ENCODE peak calls at places on chromosomes 6 and 20, in seven cellular contexts. M is cardiac fibroblast, P is fibroblast of mammary gland, R is OCI-LY7, W is lower leg skin, L is mammary epithelial cell, Y is psoas muscle. F is an unnamed sample.

GRCh38 chr6:35973670-35974222 is 50.7 kb downstream of the SLC26A8 start:
- DNase-seq in L (no peak), P (no peak), Y (no peak), M (peak; percentile 5), W (no peak), R (no peak), F (no peak)

GRCh38 chr6:139764498-139764986 is 390.1 kb upstream of the CITED2 start:
- DNase-seq in P (peak; percentile 97), M (peak; percentile 98), W (peak; percentile 33), Y (peak; percentile 54), L (peak; percentile 86), R (no peak), F (peak; percentile 56)

GRCh38 chr20:19660808-19661378 is 97.2 kb upstream of the RIN2 start:
- DNase-seq in P (no peak), W (no peak), R (no peak), L (no peak), Y (no peak), M (no peak), F (no peak)

GRCh38 chr20:60138263-60139127 is 180.3 kb downstream of the CDH26 start:
- DNase-seq in P (no peak), Y (peak; percentile 43), W (no peak), R (peak; percentile 6), L (no peak), M (peak; percentile 53), F (no peak)

GRCh38 chr6:89977808-89978748 is 83.8 kb downstream of the GJA10 start:
- DNase-seq in L (no peak), R (no peak), Y (peak; percentile 17), M (peak; percentile 16), P (peak; percentile 89), W (no peak), F (no peak)

GRCh38 chr6:41228616-41229015 is 467 bp downstream of the TREML4 start:
- DNase-seq in Y (no peak), R (no peak), M (peak; percentile 23), W (no peak), L (peak; percentile 17), P (peak; percentile 4), F (no peak)

GRCh38 chr20:36435799-36436541 is 105.3 kb upstream of the MYL9 start:
- DNase-seq in L (peak; percentile 70), M (peak; percentile 61), W (peak; percentile 67), R (peak; percentile 53), Y (peak; percentile 81), P (peak; percentile 56), F (no peak)

GRCh38 chr20:59785118-59785959 is 148.1 kb downstream of the SYCP2 start:
- DNase-seq in M (no peak), P (no peak), L (no peak), Y (no peak), R (no peak), W (no peak), F (no peak)

GRCh38 chr6:144266091-144266649 is 19.0 kb upstream of the UTRN start:
- DNase-seq in W (peak; percentile 89), R (no peak), L (no peak), P (peak; percentile 96), Y (peak; percentile 75), M (peak; percentile 95), F (peak; percentile 83)

GRCh38 chr6:132298344-132298949 is 102.8 kb downstream of the MOXD1 start:
- DNase-seq in W (peak; percentile 43), M (peak; percentile 72), P (peak; percentile 61), R (peak; percentile 80), Y (no peak), L (peak; percentile 23), F (peak; percentile 21)

GRCh38 chr20:44111712-44112335 is 75.2 kb downstream of the JPH2 start:
- DNase-seq in R (no peak), L (peak; percentile 34), M (peak; percentile 20), Y (no peak), P (peak; percentile 12), W (no peak), F (no peak)

GRCh38 chr20:24993337-24994185 is 1.0 kb upstream of the APMAP start:
- DNase-seq in R (peak; percentile 40), M (peak; percentile 67), Y (no peak), P (peak; percentile 70), W (no peak), L (peak; percentile 52), F (no peak)

GRCh38 chr6:17130786-17131185 is 28.9 kb downstream of the STMND1 start:
- DNase-seq in W (no peak), M (no peak), Y (no peak), L (no peak), P (peak; percentile 19), R (no peak), F (no peak)

GRCh38 chr6:169689247-169689646 is 12.6 kb downstream of the WDR27 start:
- DNase-seq in P (peak; percentile 96), Y (no peak), W (no peak), R (no peak), L (peak; percentile 93), M (peak; percentile 65), F (peak; percentile 40)

GRCh38 chr6:27726620-27727023 is 185.6 kb downstream of the OR2B2 start:
- DNase-seq in P (peak; percentile 41), Y (no peak), L (peak; percentile 67), R (no peak), W (no peak), M (peak; percentile 62), F (no peak)

GRCh38 chr6:42113929-42114636 is 28.3 kb downstream of the C6orf132 start:
- DNase-seq in W (no peak), L (peak; percentile 72), M (no peak), R (no peak), Y (no peak), P (peak; percentile 57), F (no peak)

GRCh38 chr6:37990762-37991525 is 171.4 kb downstream of the ZFAND3 start:
- DNase-seq in R (no peak), W (no peak), P (peak; percentile 87), Y (no peak), L (peak; percentile 31), M (peak; percentile 89), F (peak; percentile 48)

GRCh38 chr20:22582386-22582959 is 1.9 kb downstream of the FOXA2 start:
- DNase-seq in L (no peak), R (no peak), M (no peak), Y (no peak), P (no peak), W (no peak), F (no peak)

GRCh38 chr20:31406115-31406514 is at the start of gene DEFB121:
- DNase-seq in R (no peak), L (no peak), P (no peak), W (no peak), M (no peak), Y (no peak), F (no peak)

GRCh38 chr20:32111763-32112162 is 2.2 kb downstream of the TM9SF4 start:
- DNase-seq in R (no peak), P (no peak), Y (no peak), L (no peak), M (no peak), W (peak; percentile 20), F (no peak)

GRCh38 chr6:24078200-24078599 is 47.8 kb upstream of the NRSN1 start:
- DNase-seq in L (no peak), R (no peak), Y (no peak), P (peak; percentile 79), W (no peak), M (no peak), F (no peak)

GRCh38 chr6:52263709-52264320 is 19.5 kb upstream of the IL17F start:
- DNase-seq in W (peak; percentile 44), P (peak; percentile 72), L (peak; percentile 33), R (peak; percentile 74), M (peak; percentile 72), Y (peak; percentile 39), F (peak; percentile 10)

GRCh38 chr6:41670703-41671360 is 32.6 kb downstream of the MDFI start:
- DNase-seq in W (no peak), M (no peak), L (no peak), R (no peak), P (no peak), Y (no peak), F (no peak)

GRCh38 chr20:25284131-25284601 is 36.3 kb downstream of the PYGB start:
- DNase-seq in L (no peak), Y (no peak), R (no peak), P (no peak), M (no peak), W (no peak), F (no peak)

GRCh38 chr6:80531676-80532619 is 425.5 kb downstream of the BCKDHB start:
- DNase-seq in W (no peak), Y (no peak), P (no peak), M (peak; percentile 19), R (no peak), L (no peak), F (peak; percentile 38)

GRCh38 chr20:62774762-62775161 is 21.5 kb upstream of the MRGBP start:
- DNase-seq in R (no peak), M (no peak), Y (no peak), P (no peak), W (no peak), L (no peak), F (no peak)
- TF ChIP-seq CTCF in R (no peak), M (no peak), Y (no peak), P (no peak), W (no peak), L (no peak), F (no peak)

GRCh38 chr6:26250806-26251075 is 114.3 kb upstream of the BTN3A2 start:
- DNase-seq in P (no peak), R (no peak), M (no peak), Y (no peak), L (no peak), W (no peak), F (no peak)
- H3K4me3 ChIP-seq in P (peak overlapping the region; percentile 45), R (no peak overlapping the region), M (peak overlapping the region; percentile 62), Y (peak overlapping the region; percentile 54), L (peak overlapping the region; percentile 62), W (no peak overlapping the region), F (peak overlapping the region; percentile 80)

DNA sequence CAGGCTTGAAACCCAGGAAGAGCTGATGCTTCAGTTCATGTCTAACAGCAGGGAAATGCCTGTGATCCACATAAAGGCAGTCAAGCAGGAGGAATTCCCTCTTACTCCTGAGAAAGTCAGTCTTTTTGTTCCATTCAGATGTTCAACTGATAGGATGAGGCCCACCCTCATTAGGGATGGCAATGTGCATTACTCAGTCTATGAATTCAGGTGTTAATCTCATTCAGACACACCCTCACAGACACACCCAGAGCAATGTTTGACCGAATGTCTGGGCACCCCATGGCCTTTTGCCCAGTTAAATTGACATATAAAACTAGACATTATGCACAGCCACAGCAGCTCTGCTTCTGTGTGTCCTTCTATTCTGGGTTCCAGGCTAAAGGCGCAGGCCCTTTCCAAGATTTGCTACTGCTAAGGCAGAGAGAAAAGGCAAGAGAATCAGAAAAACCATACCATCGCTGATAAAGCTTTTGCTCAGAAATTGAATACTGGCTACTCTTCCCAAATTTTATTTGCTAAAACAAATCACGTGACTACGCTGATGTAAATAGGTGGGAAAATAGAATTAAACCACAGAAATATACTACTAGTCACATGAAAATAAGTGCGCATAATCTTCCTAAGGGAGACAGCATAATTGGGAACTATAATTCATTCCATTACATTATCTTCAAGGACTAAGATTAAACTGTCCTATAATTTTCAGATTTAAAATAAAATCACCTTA is 625.0 kb upstream of the MAN1A1 start:
- DNase-seq in M (no peak), P (no peak), R (no peak), W (no peak), Y (no peak), L (no peak), F (no peak)
- TF ChIP-seq CTCF in M (no peak), P (no peak), R (no peak), W (no peak), Y (no peak), L (no peak), F (no peak)

DNA sequence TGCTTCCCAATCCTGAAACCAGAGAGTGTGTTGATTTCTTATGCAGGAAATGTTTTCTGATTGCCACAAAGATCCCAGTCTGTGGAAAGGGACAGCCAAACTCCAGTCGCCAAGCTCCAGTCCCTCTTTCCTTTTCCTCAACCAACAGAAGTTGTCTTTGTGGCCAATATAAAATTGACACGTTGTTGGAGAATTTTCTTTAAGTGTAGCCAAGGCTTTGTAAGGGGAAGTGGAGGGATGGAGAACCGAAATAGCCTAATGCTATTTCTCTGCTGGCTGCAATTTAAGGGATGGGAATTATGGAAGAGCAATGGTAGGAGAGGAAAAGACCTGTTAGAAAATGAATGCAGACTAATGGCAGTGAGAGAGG is 5.4 kb downstream of the ADGRB3 start:
- DNase-seq in M (no peak), P (no peak), L (no peak), R (no peak), Y (no peak), W (no peak), F (no peak)
- H3K4me3 ChIP-seq in M (peak overlapping the region; percentile 4), P (no peak overlapping the region), L (no peak overlapping the region), R (no peak overlapping the region), Y (peak overlapping the region; percentile 40), W (no peak overlapping the region), F (peak overlapping the region; percentile 13)

F was measured in retinal pigment epithelial cell.